ENCODE peak calls at places on chromosomes 11 and 22, in four cellular contexts. H, O, W and L are unnamed samples.

GRCh38 chr11:132402056-132402684 is 1031.8 kb downstream of the NTM start:
- DNase-seq in O (no peak), W (no peak), H (peak; percentile 47), L (peak; percentile 39)

GRCh38 chr11:15800121-15800800 is 556.1 kb downstream of the SOX6 start:
- DNase-seq in O (no peak), W (peak; percentile 20), H (no peak), L (no peak)

GRCh38 chr11:112610494-112610893 is 349.8 kb upstream of the PLET1 start:
- DNase-seq in W (no peak), O (no peak), H (no peak), L (no peak)

GRCh38 chr11:129871914-129872313 is 23.5 kb downstream of the NFRKB start:
- DNase-seq in W (no peak), H (no peak), O (no peak), L (no peak)

GRCh38 chr11:42631223-42631843 is 680.5 kb upstream of the API5 start:
- DNase-seq in W (no peak), O (no peak), H (no peak), L (no peak)

GRCh38 chr11:73359930-73360742 is 16.1 kb upstream of the RELT start:
- DNase-seq in H (peak; percentile 45), W (peak; percentile 59), O (no peak), L (no peak)

GRCh38 chr11:67056640-67057409 is at the start of gene RHOD:
- DNase-seq in W (no peak), O (no peak), H (peak; percentile 78), L (peak; percentile 49)

GRCh38 chr22:49760280-49760629 is 67.4 kb downstream of the BRD1 start:
- DNase-seq in H (no peak), O (no peak), W (no peak), L (peak; percentile 31)

GRCh38 chr22:50486561-50487289 is at the start of gene MIOX:
- DNase-seq in W (no peak), H (no peak), O (no peak), L (no peak)

GRCh38 chr22:22930222-22930497 is 42.5 kb downstream of the IGLL5 start:
- DNase-seq in O (no peak), H (no peak), W (no peak), L (no peak)

GRCh38 chr11:114036156-114036811 is 23.2 kb upstream of the ZBTB16 start:
- DNase-seq in O (peak; percentile 22), H (peak; percentile 89), W (peak; percentile 86), L (peak; percentile 69)

DNA sequence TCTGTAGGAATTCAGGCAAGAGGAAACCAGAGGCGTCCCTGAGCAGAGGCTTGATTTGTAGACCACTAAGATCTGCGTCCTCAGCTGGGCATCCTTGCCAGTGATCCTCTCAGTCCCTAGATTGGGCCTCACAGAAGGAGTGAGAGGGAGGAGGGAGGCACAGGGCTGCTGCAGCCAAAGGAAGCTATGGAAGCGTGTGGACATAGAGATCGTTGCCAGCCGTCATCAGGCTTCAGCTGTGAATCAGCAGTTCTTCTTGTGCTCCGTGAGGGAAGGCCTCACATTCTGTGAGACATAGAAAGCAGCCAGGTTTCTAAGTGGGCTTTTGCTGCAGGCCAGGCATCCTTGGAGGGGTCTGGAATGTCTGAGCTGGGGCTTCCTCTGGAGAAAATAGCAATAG is 254.7 kb upstream of the KIRREL3 start:
- DNase-seq in W (no peak), H (no peak), O (no peak), L (no peak)
- TF ChIP-seq CTCF in W (no peak), H (no peak), O (no peak), L (no peak)

DNA sequence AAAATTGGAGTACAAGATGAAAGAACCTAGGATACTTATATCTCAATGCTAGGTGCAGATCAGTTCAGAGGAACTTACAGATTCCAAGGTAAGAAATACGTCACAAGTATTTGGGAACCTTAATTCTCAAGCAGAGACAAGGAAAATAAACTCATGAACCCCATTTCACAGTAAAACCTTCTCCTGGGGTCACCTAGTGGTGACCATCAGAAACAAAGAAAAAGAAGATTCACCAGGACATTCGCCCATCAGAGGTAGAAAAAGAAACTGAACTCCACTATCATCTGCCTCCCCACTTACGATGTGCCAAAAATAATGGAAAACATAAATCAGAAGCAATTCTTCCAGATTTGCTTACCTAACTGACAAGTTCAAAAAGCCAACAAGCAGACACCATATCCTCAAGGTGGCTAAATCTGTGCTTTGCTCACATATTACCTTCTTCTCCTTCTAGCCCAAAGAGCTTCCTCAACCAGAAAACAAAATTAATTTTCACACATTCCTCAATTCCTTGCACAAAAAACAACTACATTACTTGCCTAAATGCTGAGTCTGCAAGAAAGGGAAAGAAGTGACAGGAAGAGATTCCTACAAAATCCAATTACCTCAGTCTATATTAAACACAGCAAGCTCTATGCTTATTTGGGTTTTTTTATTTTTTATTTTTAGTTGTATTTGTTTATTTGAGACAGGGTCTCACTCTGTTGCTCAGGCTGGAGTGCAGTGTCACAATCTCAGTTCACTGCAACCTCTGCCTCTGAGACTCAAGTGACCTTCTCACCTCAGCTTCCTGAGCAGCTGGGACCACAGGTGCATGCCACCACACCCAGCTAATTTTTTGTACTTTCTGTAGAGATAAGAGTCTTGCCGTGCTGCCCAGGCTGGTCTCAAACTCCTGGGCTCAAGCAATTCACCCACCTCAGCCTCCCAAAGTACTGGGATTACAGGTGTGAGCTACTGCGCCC is 4.7 kb downstream of the DENND5A start:
- DNase-seq in O (no peak), W (no peak), H (no peak), L (no peak)
- TF ChIP-seq CTCF in O (no peak), W (no peak), H (no peak), L (peak; percentile 25)

GRCh38 chr11:57779275-57779674 is 17.7 kb downstream of the CTNND1 start:
- DNase-seq in O (no peak), W (no peak), H (no peak), L (no peak)
- TF ChIP-seq CTCF in O (no peak), W (no peak), H (no peak), L (no peak)

GRCh38 chr11:565921-566509 is 5.2 kb downstream of the RASSF7 start:
- DNase-seq in H (no peak), W (no peak), O (no peak), L (no peak)
- TF ChIP-seq CTCF in H (no peak), W (no peak), O (no peak), L (no peak)

GRCh38 chr11:86743223-86744118 is 56.9 kb upstream of the PRSS23 start:
- DNase-seq in W (peak; percentile 64), O (no peak), H (no peak), L (no peak)
- TF ChIP-seq CTCF in W (no peak), O (no peak), H (no peak), L (no peak)

GRCh38 chr11:2890466-2891241 is 5.1 kb upstream of the CDKN1C start:
- DNase-seq in H (no peak), O (no peak), W (peak; percentile 41), L (no peak)

GRCh38 chr11:2889399-2890273 is 4.1 kb upstream of the CDKN1C start:
- DNase-seq in W (no peak), H (no peak), O (no peak), L (no peak)

GRCh38 chr11:2891901-2892214 is 6.3 kb upstream of the CDKN1C start:
- DNase-seq in H (no peak), O (peak; percentile 33), W (no peak), L (no peak)

GRCh38 chr11:2892215-2893020 is 6.8 kb upstream of the CDKN1C start:
- DNase-seq in H (peak; percentile 82), W (no peak), O (peak; percentile 61), L (peak; percentile 83)

DNA sequence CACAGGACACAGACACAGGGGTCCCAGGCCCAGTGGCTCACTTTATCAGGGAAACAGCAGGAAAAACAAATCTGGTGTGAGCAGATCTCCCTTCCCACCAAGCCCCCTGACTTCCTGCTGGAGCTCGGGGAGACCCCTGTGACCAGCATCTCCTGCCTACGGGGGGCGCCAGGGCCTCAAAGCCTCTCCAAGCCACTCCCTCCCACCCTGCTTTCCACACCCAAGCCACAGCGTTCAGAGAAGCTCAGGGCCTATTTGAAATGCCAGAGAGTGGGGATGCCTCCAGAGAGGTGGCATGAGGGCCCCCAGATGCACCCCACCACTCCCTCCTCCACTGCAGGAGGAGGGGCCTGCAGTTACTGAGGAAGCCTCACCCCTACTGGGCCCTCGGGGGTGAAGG is 5.7 kb upstream of the CDKN1C start:
- DNase-seq in H (no peak), W (no peak), O (no peak), L (no peak)
- TF ChIP-seq CTCF in H (no peak), W (no peak), O (no peak), L (no peak)